ENCODE peak calls at places on chromosomes 12 and 14, in seven cellular contexts. One of them, this sample, is unnamed.

GRCh38 chr14:103284574-103285467 is 49.2 kb upstream of the EIF5 start:
- DNase-seq in MM.1S: no peak
- DNase-seq in OCI-LY7: no peak
- DNase-seq in GM23338: peak
- DNase-seq in HCT116: no peak
- DNase-seq in SK-N-SH: no peak
- DNase-seq in neural progenitor cell: no peak
- DNase-seq in this sample: no peak

GRCh38 chr12:125312471-125312870 is 247.2 kb downstream of the AACS start:
- DNase-seq in neural progenitor cell: no peak
- DNase-seq in HCT116: no peak
- DNase-seq in OCI-LY7: no peak
- DNase-seq in GM23338: no peak
- DNase-seq in SK-N-SH: no peak
- DNase-seq in MM.1S: no peak
- DNase-seq in this sample: no peak

GRCh38 chr12:63318313-63318712 is 167.3 kb upstream of the AVPR1A start:
- DNase-seq in GM23338: no peak
- DNase-seq in MM.1S: no peak
- DNase-seq in neural progenitor cell: no peak
- DNase-seq in HCT116: no peak
- DNase-seq in SK-N-SH: no peak
- DNase-seq in OCI-LY7: no peak
- DNase-seq in this sample: no peak

GRCh38 chr12:124208469-124208868 is 86.4 kb upstream of the RFLNA start:
- DNase-seq in MM.1S: no peak
- DNase-seq in HCT116: no peak
- DNase-seq in OCI-LY7: no peak
- DNase-seq in GM23338: no peak
- DNase-seq in neural progenitor cell: no peak
- DNase-seq in SK-N-SH: no peak
- DNase-seq in this sample: no peak

GRCh38 chr14:73344304-73344703 is 107.0 kb downstream of the PAPLN start:
- DNase-seq in GM23338: no peak
- DNase-seq in MM.1S: no peak
- DNase-seq in SK-N-SH: no peak
- DNase-seq in OCI-LY7: no peak
- DNase-seq in HCT116: no peak
- DNase-seq in neural progenitor cell: no peak
- DNase-seq in this sample: no peak

GRCh38 chr14:72061718-72062117 is 129.5 kb downstream of the RGS6 start:
- DNase-seq in SK-N-SH: no peak
- DNase-seq in GM23338: no peak
- DNase-seq in MM.1S: no peak
- DNase-seq in OCI-LY7: no peak
- DNase-seq in HCT116: no peak
- DNase-seq in neural progenitor cell: no peak
- DNase-seq in this sample: no peak

GRCh38 chr12:108133482-108133881 is 4.4 kb downstream of the WSCD2 start:
- DNase-seq in HCT116: no peak
- DNase-seq in GM23338: no peak
- DNase-seq in SK-N-SH: no peak
- DNase-seq in OCI-LY7: no peak
- DNase-seq in MM.1S: no peak
- DNase-seq in neural progenitor cell: no peak
- DNase-seq in this sample: no peak

GRCh38 chr12:132385923-132386751 is 56.7 kb upstream of the GALNT9 start:
- DNase-seq in OCI-LY7: no peak
- DNase-seq in SK-N-SH: no peak
- DNase-seq in MM.1S: no peak
- DNase-seq in GM23338: no peak
- DNase-seq in neural progenitor cell: no peak
- DNase-seq in HCT116: no peak
- DNase-seq in this sample: no peak

GRCh38 chr12:88642675-88643431 is 62.6 kb upstream of the KITLG start:
- DNase-seq in SK-N-SH: no peak
- DNase-seq in GM23338: no peak
- DNase-seq in OCI-LY7: no peak
- DNase-seq in neural progenitor cell: no peak
- DNase-seq in HCT116: no peak
- DNase-seq in MM.1S: no peak
- DNase-seq in this sample: no peak

GRCh38 chr12:69026341-69026740 is 93.4 kb upstream of the CPM start:
- DNase-seq in MM.1S: no peak
- DNase-seq in HCT116: no peak
- DNase-seq in OCI-LY7: no peak
- DNase-seq in SK-N-SH: no peak
- DNase-seq in neural progenitor cell: no peak
- DNase-seq in GM23338: no peak
- DNase-seq in this sample: no peak

GRCh38 chr12:6464531-6464930 is 5.9 kb downstream of the VAMP1 start:
- DNase-seq in OCI-LY7: no peak
- DNase-seq in neural progenitor cell: no peak
- DNase-seq in HCT116: no peak
- DNase-seq in SK-N-SH: no peak
- DNase-seq in GM23338: no peak
- DNase-seq in MM.1S: no peak
- DNase-seq in this sample: no peak

GRCh38 chr12:59173696-59174095 is 253.4 kb upstream of the LRIG3 start:
- DNase-seq in GM23338: peak
- DNase-seq in MM.1S: no peak
- DNase-seq in OCI-LY7: no peak
- DNase-seq in neural progenitor cell: no peak
- DNase-seq in HCT116: no peak
- DNase-seq in SK-N-SH: no peak
- DNase-seq in this sample: no peak

DNA sequence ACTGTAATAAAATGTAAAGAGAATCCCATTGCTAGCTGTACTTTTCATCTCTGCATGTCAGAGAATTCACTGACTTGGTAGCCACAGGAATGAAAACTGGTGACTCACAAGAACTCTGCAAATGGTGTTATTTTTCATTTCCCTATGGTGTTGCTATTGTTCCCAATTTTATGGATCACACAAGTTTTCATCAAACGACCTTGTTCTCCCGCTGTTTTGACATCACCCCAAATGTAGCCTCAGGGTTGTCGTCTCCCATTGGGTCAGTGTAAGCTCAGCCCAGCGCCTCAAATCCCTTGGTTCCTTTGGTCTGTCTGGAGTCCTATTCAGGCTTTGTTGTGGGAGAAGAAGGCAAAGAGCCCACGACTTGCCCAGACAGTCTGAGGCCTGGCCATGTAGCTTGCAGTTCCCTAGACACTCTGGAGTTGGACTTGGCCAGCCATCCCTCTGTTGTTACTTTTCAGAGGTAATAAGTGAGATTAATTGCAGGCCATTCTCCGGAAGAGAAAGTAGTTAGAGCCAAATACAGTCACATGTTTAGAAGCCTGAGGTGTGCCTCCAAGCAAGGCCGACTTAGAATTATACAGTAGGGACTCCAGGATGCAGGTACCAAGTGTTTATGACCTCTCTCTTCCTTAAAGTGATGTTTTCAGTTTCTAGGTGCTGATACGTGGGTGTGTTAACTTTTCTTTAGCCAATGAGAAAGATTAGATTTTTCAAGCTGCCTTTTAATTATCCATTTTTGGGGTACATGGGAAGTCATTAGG is 159.1 kb downstream of the TGFB3 start:
- DNase-seq in neural progenitor cell: no peak
- DNase-seq in GM23338: no peak
- DNase-seq in OCI-LY7: no peak
- DNase-seq in HCT116: peak
- DNase-seq in MM.1S: no peak
- DNase-seq in SK-N-SH: no peak
- DNase-seq in this sample: no peak
- H3K4me2 ChIP-seq in neural progenitor cell: no peak
- H3K4me2 ChIP-seq in GM23338: no peak
- H3K4me2 ChIP-seq in OCI-LY7: no peak
- H3K4me2 ChIP-seq in HCT116: peak
- H3K4me2 ChIP-seq in MM.1S: no peak
- H3K4me2 ChIP-seq in SK-N-SH: peak
- H3K4me2 ChIP-seq in this sample: no peak

GRCh38 chr12:21308785-21309184 is 25.9 kb downstream of the SLCO1A2 start:
- DNase-seq in neural progenitor cell: no peak
- DNase-seq in SK-N-SH: no peak
- DNase-seq in MM.1S: no peak
- DNase-seq in OCI-LY7: no peak
- DNase-seq in GM23338: no peak
- DNase-seq in HCT116: no peak
- DNase-seq in this sample: no peak
- TF ChIP-seq EZH2phosphoT487 in neural progenitor cell: no peak
- TF ChIP-seq EZH2phosphoT487 in SK-N-SH: no peak
- TF ChIP-seq EZH2phosphoT487 in MM.1S: no peak
- TF ChIP-seq EZH2phosphoT487 in OCI-LY7: no peak
- TF ChIP-seq EZH2phosphoT487 in GM23338: no peak
- TF ChIP-seq EZH2phosphoT487 in HCT116: no peak
- TF ChIP-seq EZH2phosphoT487 in this sample: no peak

DNA sequence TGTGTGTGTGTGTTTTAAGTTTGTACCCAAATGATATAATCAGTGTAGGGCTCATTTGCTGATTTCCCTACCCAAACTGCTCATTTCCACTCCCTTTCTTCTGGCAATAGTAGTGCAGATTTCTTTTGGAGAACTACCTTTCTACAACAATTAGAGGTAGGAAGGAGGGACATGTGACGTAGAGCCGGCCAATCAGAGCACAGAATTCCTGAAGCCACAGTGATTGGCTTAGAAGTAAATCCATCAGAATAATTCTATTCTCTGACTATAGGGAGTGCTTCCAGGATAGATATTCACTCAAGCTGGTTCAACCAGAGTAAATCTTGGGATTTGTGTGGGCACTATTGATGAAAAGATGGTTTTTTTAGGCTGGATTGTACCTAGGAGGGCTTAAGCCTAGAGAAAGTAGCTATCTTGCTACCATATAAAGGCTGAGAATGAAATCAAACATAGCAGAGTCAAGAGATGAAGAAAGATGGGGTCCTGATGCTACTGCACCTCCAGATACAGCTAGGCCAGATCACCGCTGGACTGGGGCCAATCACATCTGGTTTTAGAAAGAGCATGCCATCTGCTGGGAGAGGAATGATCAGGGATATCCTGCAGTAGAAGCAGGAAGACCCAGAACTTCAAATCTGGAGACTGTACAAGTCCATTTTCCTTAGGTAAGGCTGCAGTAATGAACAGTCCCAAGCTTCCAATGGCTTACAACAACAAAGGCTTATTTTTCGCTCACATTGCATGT is 54.1 kb upstream of the NUAK1 start:
- DNase-seq in OCI-LY7: no peak
- DNase-seq in GM23338: no peak
- DNase-seq in HCT116: no peak
- DNase-seq in SK-N-SH: peak
- DNase-seq in neural progenitor cell: no peak
- DNase-seq in MM.1S: no peak
- DNase-seq in this sample: no peak
- TF ChIP-seq CTCF in OCI-LY7: no peak
- TF ChIP-seq CTCF in GM23338: no peak
- TF ChIP-seq CTCF in HCT116: no peak
- TF ChIP-seq CTCF in SK-N-SH: no peak
- TF ChIP-seq CTCF in neural progenitor cell: no peak
- TF ChIP-seq CTCF in MM.1S: no peak
- TF ChIP-seq CTCF in this sample: no peak

GRCh38 chr12:54352891-54353874 is 11.1 kb downstream of the GPR84 start:
- DNase-seq in GM23338: peak
- DNase-seq in neural progenitor cell: peak
- DNase-seq in SK-N-SH: peak
- DNase-seq in MM.1S: no peak
- DNase-seq in HCT116: no peak
- DNase-seq in OCI-LY7: no peak
- DNase-seq in this sample: peak
- H3K4me2 ChIP-seq in GM23338: peak
- H3K4me2 ChIP-seq in neural progenitor cell: peak
- H3K4me2 ChIP-seq in SK-N-SH: peak
- H3K4me2 ChIP-seq in MM.1S: no peak
- H3K4me2 ChIP-seq in HCT116: no peak
- H3K4me2 ChIP-seq in OCI-LY7: no peak
- H3K4me2 ChIP-seq in this sample: peak